ENCODE peak calls at places on chromosomes 16 and 17, in six cellular contexts. A is CD4-positive, alpha-beta T cell; S is tibial artery; P is left ventricle myocardium inferior; H is adrenal gland; I is neuronal stem cell. N is an unnamed sample.

GRCh38 chr16:11682655-11683096 is 14.4 kb downstream of the SNN start:
- DNase-seq in A (no peak), S (no peak), P (no peak), H (no peak), I (no peak), N (no peak)

GRCh38 chr17:8719291-8720246 is 25.1 kb downstream of the CCDC42 start:
- DNase-seq in A (no peak), S (no peak), P (no peak), H (no peak), I (no peak), N (no peak)

GRCh38 chr17:33145941-33146340 is 147.2 kb downstream of the ASIC2 start:
- DNase-seq in A (no peak), S (no peak), P (no peak), H (no peak), I (no peak), N (no peak)

GRCh38 chr16:48501516-48502377 is 108.2 kb downstream of the N4BP1 start:
- DNase-seq in A (no peak), S (no peak), P (no peak), H (no peak), I (no peak), N (no peak)

GRCh38 chr17:80855968-80856862 is 135.4 kb upstream of the CHMP6 start:
- DNase-seq in A (peak; percentile 70), S (peak; percentile 64), P (no peak), H (peak; percentile 95), I (no peak), N (no peak)

GRCh38 chr17:8857919-8858318 is 9.6 kb downstream of the PIK3R6 start:
- DNase-seq in A (no peak), S (no peak), P (peak; percentile 41), H (no peak), I (no peak), N (no peak)

GRCh38 chr16:25114121-25114520 is 2.6 kb downstream of the LCMT1 start:
- DNase-seq in A (no peak), S (no peak), P (no peak), H (no peak), I (no peak), N (no peak)

GRCh38 chr17:40443196-40443987 is at the start of gene IGFBP4:
- DNase-seq in A (peak; percentile 72), S (peak; percentile 79), P (peak; percentile 84), H (peak; percentile 74), I (peak; percentile 72), N (peak; percentile 46)

GRCh38 chr17:12554251-12554650 is 111.4 kb upstream of the MYOCD start:
- DNase-seq in A (no peak), S (no peak), P (no peak), H (no peak), I (no peak), N (no peak)

GRCh38 chr16:86826931-86827330 is 248.6 kb downstream of the FOXL1 start:
- DNase-seq in A (no peak), S (no peak), P (no peak), H (no peak), I (peak; percentile 53), N (no peak)

DNA sequence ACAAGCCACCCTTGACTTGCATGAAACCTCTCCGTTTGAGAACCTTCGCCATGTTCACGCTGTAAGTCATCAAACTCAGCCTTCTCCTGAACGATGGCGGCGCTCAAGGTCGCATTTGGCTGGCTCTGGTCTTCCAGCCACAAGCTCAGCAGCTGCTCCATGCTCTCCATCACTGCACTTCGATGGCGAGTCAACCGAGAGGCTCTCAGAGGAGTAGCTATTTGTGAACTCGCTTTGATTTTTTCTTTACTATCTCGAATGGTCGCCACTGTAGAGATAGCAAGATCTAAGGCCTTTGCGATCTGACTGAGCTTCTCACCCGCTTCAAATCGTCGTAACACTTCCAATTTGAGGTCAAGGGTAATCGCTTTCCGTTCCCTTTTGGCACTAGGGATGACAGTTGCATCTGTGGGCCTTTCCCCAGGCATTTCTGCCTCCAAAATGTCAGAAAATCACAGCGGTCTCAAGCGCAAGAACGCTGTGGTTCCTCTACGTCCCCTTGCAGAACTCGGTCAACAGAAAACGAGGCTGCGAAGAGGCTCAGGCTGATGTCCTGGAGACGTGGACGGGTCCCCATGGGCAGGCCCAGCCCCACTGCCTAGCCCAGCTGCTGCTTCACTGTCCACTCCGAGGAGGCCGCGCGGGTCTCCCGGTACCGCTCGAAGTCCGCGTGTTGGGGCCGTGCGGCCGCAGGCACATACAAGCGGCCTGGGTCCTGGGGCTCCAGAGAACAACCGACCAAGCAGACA is 23.1 kb downstream of the DEF8 start:
- DNase-seq in A (no peak), S (no peak), P (no peak), H (no peak), I (no peak), N (peak; percentile 67)
- H3K27ac ChIP-seq in A (peak overlapping the region; percentile 63), S (peak overlapping the region; percentile 91), P (peak overlapping the region; percentile 97), H (peak overlapping the region; percentile 94), I (no peak overlapping the region), N (peak overlapping the region; percentile 86)

DNA sequence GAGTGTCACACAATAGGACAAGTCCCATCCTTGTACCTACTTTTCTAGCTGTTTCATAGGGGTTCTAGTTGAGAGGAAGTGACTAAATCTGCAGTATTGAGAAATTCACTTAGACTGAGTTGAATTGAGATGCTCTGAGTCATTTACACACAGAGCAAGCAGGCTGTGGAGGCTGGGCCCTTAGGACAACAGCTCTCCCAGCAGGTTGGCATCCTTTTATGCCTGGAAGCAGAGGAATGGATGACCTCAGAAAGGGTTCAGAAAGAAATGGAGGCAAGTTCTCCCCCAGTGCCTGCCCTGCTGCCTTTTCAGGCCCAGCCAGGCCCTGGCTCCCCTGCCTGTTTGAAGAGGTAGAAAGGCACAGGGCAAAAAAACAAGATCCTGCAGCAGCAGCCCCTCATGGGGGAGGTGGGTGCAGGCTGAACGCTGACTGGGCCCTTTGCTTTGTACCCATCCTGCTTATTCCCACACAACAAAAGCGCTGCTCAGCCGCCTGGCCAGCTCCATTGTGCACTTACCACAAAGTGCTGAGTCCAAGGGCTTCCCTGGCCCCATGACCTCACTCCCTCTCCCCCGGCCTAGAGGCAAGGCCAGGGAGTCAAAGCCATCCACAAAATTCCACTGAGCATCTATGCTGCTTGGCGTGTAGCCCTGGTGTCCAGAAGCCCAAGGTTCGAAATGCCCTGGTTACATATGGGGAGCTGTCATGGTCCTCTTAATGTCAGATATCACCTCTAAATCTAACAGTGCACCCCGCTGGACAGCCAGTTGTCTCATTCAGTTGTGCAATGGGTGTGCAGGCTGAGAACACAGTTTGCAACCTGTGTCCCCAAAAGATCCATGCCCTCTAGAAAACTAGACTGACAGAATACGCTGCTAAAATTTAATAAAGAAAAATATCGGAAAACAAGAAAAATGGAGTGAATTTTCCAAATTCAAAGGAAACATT is 5.4 kb upstream of the CRYBA1 start:
- DNase-seq in A (no peak), S (peak; percentile 78), P (no peak), H (peak; percentile 87), I (peak; percentile 63), N (peak; percentile 39)
- H3K27ac ChIP-seq in A (no peak overlapping the region), S (peak overlapping the region; percentile 49), P (no peak overlapping the region), H (peak overlapping the region; percentile 65), I (peak overlapping the region; percentile 85), N (peak overlapping the region; percentile 58)

GRCh38 chr17:18224053-18224427 is 1.4 kb upstream of the LLGL1 start:
- DNase-seq in A (no peak), S (no peak), P (no peak), H (no peak), I (no peak), N (no peak)
- H3K27ac ChIP-seq in A (no peak overlapping the region), S (no peak overlapping the region), P (peak overlapping the region; percentile 78), H (peak overlapping the region; percentile 59), I (peak overlapping the region; percentile 99), N (no peak overlapping the region)

GRCh38 chr16:67441907-67442306 is 11.0 kb downstream of the HSD11B2 start:
- DNase-seq in A (no peak), S (no peak), P (peak; percentile 41), H (no peak), I (no peak), N (no peak)

GRCh38 chr16:67445126-67445426 is 14.2 kb downstream of the HSD11B2 start:
- DNase-seq in A (no peak), S (no peak), P (no peak), H (no peak), I (no peak), N (no peak)

GRCh38 chr16:67444259-67445125 is 13.6 kb downstream of the HSD11B2 start:
- DNase-seq in A (no peak), S (no peak), P (no peak), H (no peak), I (no peak), N (no peak)

GRCh38 chr16:67442581-67443255 is 11.8 kb downstream of the HSD11B2 start:
- DNase-seq in A (no peak), S (no peak), P (no peak), H (no peak), I (no peak), N (no peak)

DNA sequence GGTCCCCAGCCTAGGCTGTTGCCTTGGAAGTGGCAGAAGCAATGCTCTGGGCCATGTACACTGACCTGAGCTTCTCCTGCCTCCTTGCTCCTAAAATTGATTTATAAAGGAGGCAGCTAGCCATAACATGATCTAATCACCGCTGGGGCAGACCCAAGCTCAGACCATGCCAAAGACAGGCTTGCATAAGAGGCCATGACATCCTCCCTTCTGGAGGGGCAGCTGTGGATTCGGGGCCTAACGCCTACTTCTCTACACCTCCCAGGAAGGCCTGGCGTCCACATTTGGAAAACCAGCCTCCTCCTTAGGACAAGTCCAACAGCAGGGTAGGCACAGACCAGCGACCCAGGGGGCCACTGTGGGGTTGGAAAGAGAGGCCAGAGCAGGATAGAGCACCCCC is 12.4 kb downstream of the HSD11B2 start:
- DNase-seq in A (no peak), S (peak; percentile 80), P (peak; percentile 64), H (peak; percentile 90), I (no peak), N (no peak)
- H3K27ac ChIP-seq in A (no peak overlapping the region), S (no peak overlapping the region), P (peak overlapping the region; percentile 76), H (peak overlapping the region; percentile 85), I (no peak overlapping the region), N (no peak overlapping the region)

DNA sequence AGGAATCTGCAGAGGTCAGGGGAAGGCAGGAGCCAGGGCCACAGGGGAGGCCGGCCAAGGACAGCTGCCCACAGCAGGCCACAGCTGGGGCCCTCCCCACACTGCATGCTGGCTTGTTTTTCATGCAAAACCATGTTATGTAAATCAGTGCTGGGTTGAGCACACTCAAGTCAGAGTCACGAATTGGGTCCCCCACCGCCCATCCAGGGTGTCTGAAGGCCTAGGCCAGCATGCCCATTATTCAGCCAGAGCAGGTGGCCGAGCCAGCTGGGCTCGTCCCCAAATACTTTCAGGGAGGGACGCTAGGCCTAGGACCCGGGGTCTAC is 51.2 kb upstream of the TOB1 start:
- DNase-seq in A (no peak), S (no peak), P (no peak), H (no peak), I (no peak), N (no peak)
- H3K27ac ChIP-seq in A (no peak overlapping the region), S (no peak overlapping the region), P (peak overlapping the region; percentile 88), H (no peak overlapping the region), I (no peak overlapping the region), N (peak overlapping the region; percentile 96)

GRCh38 chr16:55125818-55126385 is 195.2 kb downstream of the IRX5 start:
- DNase-seq in A (no peak), S (no peak), P (no peak), H (no peak), I (no peak), N (no peak)
- H3K27ac ChIP-seq in A (no peak overlapping the region), S (no peak overlapping the region), P (no peak overlapping the region), H (no peak overlapping the region), I (no peak overlapping the region), N (no peak overlapping the region)

N was measured in substantia nigra.